ENCODE peak calls at places on chromosomes 13 and 19, in four cellular contexts. One of them, this sample, is unnamed.

GRCh38 chr13:46679369-46680180 is 117.4 kb downstream of the ESD start:
- DNase-seq in stimulated activated CD4-positive, alpha-beta T cell treated with anti-CD3 and anti-CD28 coated beads, Interleukin-4, amount 100 ng/mL, for 48 hours: no peak
- DNase-seq in A549: no peak
- DNase-seq in C1 segment of cervical spinal cord: no peak
- DNase-seq in this sample: peak; percentile 43

GRCh38 chr19:17468302-17469091 is 1.8 kb upstream of the SLC27A1 start:
- DNase-seq in C1 segment of cervical spinal cord: peak; percentile 40
- DNase-seq in stimulated activated CD4-positive, alpha-beta T cell treated with anti-CD3 and anti-CD28 coated beads, Interleukin-4, amount 100 ng/mL, for 48 hours: no peak
- DNase-seq in A549: no peak
- DNase-seq in this sample: no peak

GRCh38 chr19:2150794-2151338 is 500 bp downstream of the AP3D1 start:
- DNase-seq in C1 segment of cervical spinal cord: no peak
- DNase-seq in A549: no peak
- DNase-seq in stimulated activated CD4-positive, alpha-beta T cell treated with anti-CD3 and anti-CD28 coated beads, Interleukin-4, amount 100 ng/mL, for 48 hours: no peak
- DNase-seq in this sample: peak; percentile 33

GRCh38 chr13:113814435-113814821 is 49.4 kb downstream of the GAS6 start:
- DNase-seq in stimulated activated CD4-positive, alpha-beta T cell treated with anti-CD3 and anti-CD28 coated beads, Interleukin-4, amount 100 ng/mL, for 48 hours: no peak
- DNase-seq in C1 segment of cervical spinal cord: no peak
- DNase-seq in A549: no peak
- DNase-seq in this sample: peak; percentile 59

GRCh38 chr13:46278474-46278873 is 66.7 kb downstream of the LRRC63 start:
- DNase-seq in A549: no peak
- DNase-seq in C1 segment of cervical spinal cord: no peak
- DNase-seq in stimulated activated CD4-positive, alpha-beta T cell treated with anti-CD3 and anti-CD28 coated beads, Interleukin-4, amount 100 ng/mL, for 48 hours: no peak
- DNase-seq in this sample: peak; percentile 24

GRCh38 chr13:113989585-113990300 is 15.9 kb upstream of the C13orf46 start:
- DNase-seq in stimulated activated CD4-positive, alpha-beta T cell treated with anti-CD3 and anti-CD28 coated beads, Interleukin-4, amount 100 ng/mL, for 48 hours: no peak
- DNase-seq in A549: no peak
- DNase-seq in C1 segment of cervical spinal cord: no peak
- DNase-seq in this sample: no peak

GRCh38 chr19:58196911-58197616 is 14.2 kb downstream of the ZNF274 start:
- DNase-seq in C1 segment of cervical spinal cord: no peak
- DNase-seq in stimulated activated CD4-positive, alpha-beta T cell treated with anti-CD3 and anti-CD28 coated beads, Interleukin-4, amount 100 ng/mL, for 48 hours: no peak
- DNase-seq in A549: no peak
- DNase-seq in this sample: peak; percentile 12

GRCh38 chr19:33469171-33470039 is 52.2 kb downstream of the PEPD start:
- DNase-seq in C1 segment of cervical spinal cord: no peak
- DNase-seq in stimulated activated CD4-positive, alpha-beta T cell treated with anti-CD3 and anti-CD28 coated beads, Interleukin-4, amount 100 ng/mL, for 48 hours: no peak
- DNase-seq in A549: no peak
- DNase-seq in this sample: no peak

GRCh38 chr19:46124638-46125115 is at the start of gene IGFL3:
- DNase-seq in A549: no peak
- DNase-seq in stimulated activated CD4-positive, alpha-beta T cell treated with anti-CD3 and anti-CD28 coated beads, Interleukin-4, amount 100 ng/mL, for 48 hours: no peak
- DNase-seq in C1 segment of cervical spinal cord: no peak
- DNase-seq in this sample: no peak

GRCh38 chr19:46546194-46546896 is 50.7 kb upstream of the PNMA8B start:
- DNase-seq in A549: peak; percentile 33
- DNase-seq in C1 segment of cervical spinal cord: no peak
- DNase-seq in stimulated activated CD4-positive, alpha-beta T cell treated with anti-CD3 and anti-CD28 coated beads, Interleukin-4, amount 100 ng/mL, for 48 hours: no peak
- DNase-seq in this sample: peak; percentile 76

GRCh38 chr13:21078501-21078900 is 17.1 kb upstream of the LATS2 start:
- DNase-seq in C1 segment of cervical spinal cord: no peak
- DNase-seq in stimulated activated CD4-positive, alpha-beta T cell treated with anti-CD3 and anti-CD28 coated beads, Interleukin-4, amount 100 ng/mL, for 48 hours: no peak
- DNase-seq in A549: no peak
- DNase-seq in this sample: no peak

GRCh38 chr19:13430790-13431582 is 75.3 kb downstream of the CACNA1A start:
- DNase-seq in stimulated activated CD4-positive, alpha-beta T cell treated with anti-CD3 and anti-CD28 coated beads, Interleukin-4, amount 100 ng/mL, for 48 hours: peak; percentile 32
- DNase-seq in A549: peak; percentile 15
- DNase-seq in C1 segment of cervical spinal cord: no peak
- DNase-seq in this sample: peak; percentile 23

GRCh38 chr19:4633140-4633967 is 6.0 kb upstream of the TNFAIP8L1 start:
- DNase-seq in C1 segment of cervical spinal cord: no peak
- DNase-seq in stimulated activated CD4-positive, alpha-beta T cell treated with anti-CD3 and anti-CD28 coated beads, Interleukin-4, amount 100 ng/mL, for 48 hours: peak; percentile 30
- DNase-seq in A549: peak; percentile 60
- DNase-seq in this sample: peak; percentile 64

GRCh38 chr13:80881495-80882482 is 540.9 kb upstream of the SPRY2 start:
- DNase-seq in A549: no peak
- DNase-seq in C1 segment of cervical spinal cord: peak; percentile 13
- DNase-seq in stimulated activated CD4-positive, alpha-beta T cell treated with anti-CD3 and anti-CD28 coated beads, Interleukin-4, amount 100 ng/mL, for 48 hours: no peak
- DNase-seq in this sample: peak; percentile 58

GRCh38 chr19:49468746-49469447 is 5.1 kb upstream of the FLT3LG start:
- DNase-seq in C1 segment of cervical spinal cord: no peak
- DNase-seq in A549: no peak
- DNase-seq in stimulated activated CD4-positive, alpha-beta T cell treated with anti-CD3 and anti-CD28 coated beads, Interleukin-4, amount 100 ng/mL, for 48 hours: peak; percentile 76
- DNase-seq in this sample: peak; percentile 87

GRCh38 chr19:56348289-56348877 is 33.7 kb upstream of the ZSCAN5A start:
- DNase-seq in A549: no peak
- DNase-seq in stimulated activated CD4-positive, alpha-beta T cell treated with anti-CD3 and anti-CD28 coated beads, Interleukin-4, amount 100 ng/mL, for 48 hours: peak; percentile 18
- DNase-seq in C1 segment of cervical spinal cord: no peak
- DNase-seq in this sample: peak; percentile 9

GRCh38 chr13:59445812-59446211 is 717.9 kb downstream of the DIAPH3 start:
- DNase-seq in C1 segment of cervical spinal cord: no peak
- DNase-seq in stimulated activated CD4-positive, alpha-beta T cell treated with anti-CD3 and anti-CD28 coated beads, Interleukin-4, amount 100 ng/mL, for 48 hours: no peak
- DNase-seq in A549: no peak
- DNase-seq in this sample: no peak

GRCh38 chr13:49374585-49375290 is 69.1 kb downstream of the CAB39L start:
- DNase-seq in stimulated activated CD4-positive, alpha-beta T cell treated with anti-CD3 and anti-CD28 coated beads, Interleukin-4, amount 100 ng/mL, for 48 hours: no peak
- DNase-seq in A549: no peak
- DNase-seq in C1 segment of cervical spinal cord: no peak
- DNase-seq in this sample: no peak

This sample was measured in left kidney.